ENCODE peak calls at places on chromosomes 3 and 15, in nine cellular contexts. I, N, H, K, M, O, U, Y and P are unnamed samples.

GRCh38 chr15:73809728-73810501 is 56.8 kb upstream of the INSYN1 start:
- DNase-seq in H (no peak), Y (no peak), I (peak), O (no peak), N (no peak), U (no peak), M (no peak), K (no peak), P (no peak)

GRCh38 chr3:52534281-52535183 is 875 bp upstream of the NT5DC2 start:
- DNase-seq in O (no peak), H (no peak), I (peak), Y (no peak), M (no peak), U (no peak), N (peak), K (no peak), P (no peak)

GRCh38 chr15:47663106-47663505 is 54.2 kb upstream of the SEMA6D start:
- DNase-seq in I (no peak), Y (no peak), U (no peak), N (no peak), M (no peak), H (no peak), O (no peak), K (no peak), P (no peak)

GRCh38 chr3:184015381-184016019 is 2.2 kb downstream of the ABCC5 start:
- DNase-seq in M (no peak), K (no peak), Y (peak), U (no peak), I (no peak), N (no peak), O (peak), H (no peak), P (no peak)

GRCh38 chr3:107124885-107125284 is 252.4 kb upstream of the CCDC54 start:
- DNase-seq in K (no peak), U (no peak), M (no peak), H (no peak), N (peak), Y (peak), O (no peak), I (no peak), P (no peak)

GRCh38 chr3:142213298-142213697 is 12.1 kb downstream of the GK5 start:
- DNase-seq in U (no peak), I (no peak), O (no peak), K (no peak), M (no peak), N (peak), H (no peak), Y (no peak), P (no peak)

GRCh38 chr3:19348929-19349564 is 200.7 kb downstream of the KCNH8 start:
- DNase-seq in Y (peak), N (peak), I (peak), U (no peak), H (no peak), K (no peak), O (peak), M (no peak), P (no peak)

GRCh38 chr15:66703540-66703941 is 1.5 kb downstream of the SMAD6 start:
- DNase-seq in Y (no peak), M (no peak), I (peak), H (no peak), K (no peak), N (peak), O (no peak), U (no peak), P (peak)

GRCh38 chr15:99993262-99993661 is 260.0 kb upstream of the LYSMD4 start:
- DNase-seq in H (no peak), O (no peak), Y (no peak), K (no peak), N (no peak), I (no peak), U (no peak), M (no peak), P (no peak)

GRCh38 chr15:74319596-74320357 is 47.7 kb downstream of the CYP11A1 start:
- DNase-seq in O (no peak), H (no peak), U (no peak), M (no peak), Y (no peak), K (no peak), I (no peak), N (no peak), P (no peak)

GRCh38 chr3:167876603-167877325 is 141.2 kb downstream of the SERPINI1 start:
- DNase-seq in O (no peak), K (no peak), Y (peak), I (no peak), M (no peak), N (peak), U (peak), H (no peak), P (no peak)

GRCh38 chr3:45968149-45968548 is 24.9 kb downstream of the CXCR6 start:
- DNase-seq in U (no peak), K (no peak), N (no peak), M (no peak), Y (no peak), O (no peak), H (no peak), I (no peak), P (no peak)

GRCh38 chr15:81792646-81793045 is 253.2 kb downstream of the MEX3B start:
- DNase-seq in H (no peak), O (no peak), K (no peak), N (no peak), Y (no peak), I (no peak), M (no peak), U (no peak), P (no peak)

GRCh38 chr15:52010633-52011595 is 8.1 kb upstream of the MAPK6 start:
- DNase-seq in I (no peak), K (no peak), Y (no peak), M (no peak), U (no peak), N (peak), O (no peak), H (no peak), P (no peak)

GRCh38 chr15:39394534-39394933 is 186.3 kb upstream of the THBS1 start:
- DNase-seq in I (no peak), K (no peak), M (no peak), O (no peak), Y (no peak), N (no peak), H (no peak), U (no peak), P (no peak)

GRCh38 chr3:65348596-65348995 is 660.8 kb upstream of the ADAMTS9 start:
- DNase-seq in M (no peak), K (no peak), I (no peak), O (no peak), H (no peak), N (peak), U (no peak), Y (no peak), P (no peak)

GRCh38 chr3:122636697-122637096 is 43.9 kb upstream of the PARP14 start:
- DNase-seq in Y (no peak), K (no peak), H (no peak), M (no peak), U (no peak), N (no peak), O (no peak), I (no peak), P (no peak)

GRCh38 chr3:145942052-145942451 is 218.9 kb downstream of the PLOD2 start:
- DNase-seq in N (no peak), K (no peak), H (no peak), M (no peak), O (no peak), Y (no peak), U (no peak), I (no peak), P (no peak)